ENCODE peak calls at places on chromosome 3, in ten cellular contexts. W, M, Z, T, G, K, D, O, B and V are unnamed samples.

GRCh38 chr3:28726840-28727239 is 378.2 kb upstream of the AZI2 start:
- DNase-seq in Z (no peak), M (no peak), D (peak; percentile 41), O (no peak), T (no peak), W (peak; percentile 40), B (no peak), G (peak; percentile 19), K (no peak), V (peak; percentile 9)

GRCh38 chr3:17972889-17973558 is 230.6 kb upstream of the TBC1D5 start:
- DNase-seq in T (no peak), M (no peak), K (no peak), D (no peak), G (no peak), W (no peak), O (no peak), B (no peak), Z (no peak), V (no peak)

GRCh38 chr3:53236112-53236841 is 19.5 kb downstream of the TKT start:
- DNase-seq in M (no peak), D (peak; percentile 79), B (no peak), Z (no peak), W (no peak), G (peak; percentile 79), T (peak; percentile 86), K (peak; percentile 47), O (peak; percentile 62), V (peak; percentile 29)

GRCh38 chr3:111695584-111696213 is 100.6 kb upstream of the ZBED2 start:
- DNase-seq in W (no peak), G (no peak), Z (no peak), M (no peak), D (no peak), O (no peak), T (no peak), K (no peak), B (no peak), V (no peak)

GRCh38 chr3:128607710-128608048 is 42.9 kb downstream of the RPN1 start:
- DNase-seq in D (no peak), O (no peak), T (no peak), K (no peak), G (no peak), W (no peak), B (no peak), M (no peak), Z (no peak), V (no peak)

GRCh38 chr3:49869525-49870126 is at the start of gene CAMKV:
- DNase-seq in K (no peak), D (no peak), M (no peak), T (no peak), B (no peak), G (no peak), Z (no peak), W (peak; percentile 95), O (peak; percentile 87), V (peak; percentile 48)

GRCh38 chr3:194843543-194843942 is 157.9 kb downstream of the FAM43A start:
- DNase-seq in Z (no peak), W (no peak), K (no peak), D (no peak), M (no peak), B (no peak), T (no peak), O (no peak), G (peak; percentile 50), V (no peak)

GRCh38 chr3:105502333-105502732 is 135.6 kb downstream of the ALCAM start:
- DNase-seq in O (no peak), K (no peak), D (no peak), T (no peak), M (no peak), W (no peak), Z (no peak), G (no peak), B (no peak), V (no peak)

GRCh38 chr3:60998855-60999254 is 252.4 kb downstream of the FHIT start:
- DNase-seq in O (no peak), G (no peak), Z (no peak), T (no peak), K (no peak), D (no peak), B (no peak), W (no peak), M (no peak), V (no peak)

GRCh38 chr3:32780735-32781210 is 37.0 kb upstream of the TRIM71 start:
- DNase-seq in K (peak; percentile 8), T (peak; percentile 59), G (no peak), M (no peak), W (peak; percentile 72), Z (no peak), B (no peak), D (peak; percentile 41), O (peak; percentile 92), V (peak; percentile 21)

GRCh38 chr3:105542604-105543003 is 175.9 kb downstream of the ALCAM start:
- DNase-seq in M (no peak), B (no peak), Z (no peak), K (no peak), D (no peak), T (no peak), W (no peak), G (no peak), O (no peak), V (no peak)

DNA sequence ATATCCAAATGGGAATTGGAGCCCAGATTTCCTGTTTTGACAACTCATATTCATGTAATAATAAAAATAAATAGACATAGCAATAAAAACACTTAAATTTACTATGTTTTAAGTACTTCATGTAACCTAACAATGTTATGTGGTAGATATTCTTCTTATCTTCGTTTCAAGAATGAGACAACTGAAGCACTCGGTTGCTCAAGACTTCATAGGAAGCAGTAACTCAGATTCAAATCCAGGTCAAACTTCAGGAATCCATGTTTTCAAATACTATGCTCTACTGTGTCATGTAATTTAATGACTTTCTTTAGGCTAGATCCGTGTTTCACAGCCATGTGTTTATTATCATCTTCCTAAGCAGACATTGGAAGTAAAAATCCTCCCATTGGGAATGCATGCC is 492.2 kb downstream of the CNTN3 start:
- DNase-seq in W (no peak), T (no peak), M (no peak), D (no peak), B (no peak), Z (no peak), K (no peak), O (no peak), G (no peak), V (no peak)
- TF ChIP-seq POLR2AphosphoS5 in W (no peak), T (no peak), M (no peak), D (no peak), B (no peak), Z (no peak), K (no peak), O (no peak), G (no peak), V (no peak)

DNA sequence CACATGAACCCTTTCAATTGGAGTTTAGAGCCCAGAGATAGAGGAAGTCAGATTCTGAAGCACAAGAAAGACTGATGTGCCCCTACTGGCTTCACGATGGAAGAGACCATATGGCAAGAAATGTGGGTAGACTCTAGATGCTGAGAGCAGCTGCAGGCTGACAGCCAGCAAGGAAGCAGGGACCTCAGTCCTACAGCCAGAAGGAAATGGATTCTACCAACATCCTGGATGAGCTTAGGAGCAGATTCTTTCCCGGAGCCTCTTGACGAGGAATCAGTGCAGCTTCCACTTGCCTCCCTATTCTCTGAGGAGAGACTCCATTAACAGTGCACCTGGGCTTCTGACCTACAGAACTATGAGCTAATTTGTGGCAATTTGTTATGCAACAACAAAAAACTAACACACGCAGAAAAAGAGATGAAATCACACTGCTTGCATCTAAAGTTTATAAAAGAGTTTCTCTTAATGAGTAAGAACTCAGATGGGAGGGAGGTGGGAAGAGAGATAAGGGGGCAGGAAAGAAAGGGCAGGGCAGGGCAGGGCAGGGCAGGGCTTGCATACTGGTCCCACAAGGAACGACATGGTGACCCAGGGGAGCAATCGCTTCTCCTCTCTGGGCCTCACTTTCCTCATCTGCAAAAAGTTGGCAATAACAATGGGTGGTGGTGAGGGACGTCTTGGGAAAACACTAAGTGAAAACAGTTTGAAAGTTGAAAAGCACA is 440.9 kb downstream of the FOXP1 start:
- DNase-seq in G (peak; percentile 61), B (no peak), T (no peak), M (no peak), O (no peak), K (no peak), Z (no peak), W (no peak), D (no peak), V (no peak)
- TF ChIP-seq POLR2AphosphoS5 in G (no peak), B (no peak), T (no peak), M (no peak), O (no peak), K (no peak), Z (no peak), W (no peak), D (no peak), V (no peak)

GRCh38 chr3:57952208-57952631 is 56.0 kb upstream of the FLNB start:
- DNase-seq in W (peak; percentile 34), M (no peak), K (no peak), B (no peak), O (no peak), T (peak; percentile 95), G (no peak), Z (no peak), D (no peak), V (no peak)
- TF ChIP-seq POLR2AphosphoS5 in W (peak; percentile 69), M (no peak), K (peak; percentile 71), B (peak; percentile 97), O (no peak), T (peak; percentile 82), G (no peak), Z (peak; percentile 77), D (peak; percentile 58), V (no peak)

GRCh38 chr3:43706342-43706741 is 15.6 kb downstream of the ABHD5 start:
- DNase-seq in W (no peak), B (no peak), O (no peak), M (no peak), G (no peak), Z (no peak), T (no peak), K (no peak), D (no peak), V (no peak)

GRCh38 chr3:43707266-43707665 is 16.5 kb downstream of the ABHD5 start:
- DNase-seq in T (no peak), D (no peak), Z (no peak), K (peak; percentile 13), W (no peak), B (no peak), M (no peak), G (no peak), O (no peak), V (no peak)

GRCh38 chr3:43710607-43711006 is 19.9 kb downstream of the ABHD5 start:
- DNase-seq in B (no peak), G (no peak), K (no peak), M (no peak), W (no peak), Z (no peak), D (no peak), O (no peak), T (no peak), V (no peak)

GRCh38 chr3:43709022-43709421 is 18.3 kb downstream of the ABHD5 start:
- DNase-seq in B (no peak), D (no peak), O (no peak), Z (no peak), G (peak; percentile 56), T (no peak), W (no peak), K (no peak), M (no peak), V (no peak)

DNA sequence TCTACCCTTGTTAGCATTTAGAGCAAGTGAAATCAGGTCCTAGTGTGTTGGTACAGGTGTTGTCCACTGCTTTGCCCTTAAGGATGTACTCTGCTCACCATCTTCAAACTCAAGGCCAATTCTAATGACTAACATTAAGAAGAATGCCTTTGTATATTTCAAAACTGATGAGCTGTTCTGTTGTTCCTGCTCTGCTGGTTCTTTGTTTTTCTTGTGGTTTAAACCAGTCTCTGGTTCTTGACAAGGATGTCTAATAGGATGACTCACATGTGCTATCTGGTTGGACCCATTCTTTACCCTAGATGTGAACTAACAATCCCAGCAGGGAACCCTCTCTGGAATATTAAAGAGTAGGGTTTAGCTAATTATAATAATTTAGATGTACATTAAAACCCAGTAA is 17.3 kb downstream of the ABHD5 start:
- DNase-seq in D (no peak), B (no peak), T (no peak), M (no peak), W (no peak), Z (no peak), G (no peak), O (no peak), K (no peak), V (no peak)
- TF ChIP-seq POLR2AphosphoS5 in D (no peak), B (no peak), T (no peak), M (no peak), W (peak; percentile 32), Z (peak; percentile 69), G (no peak), O (no peak), K (no peak), V (no peak)